ENCODE peak calls at places on chromosome X, in ten cellular contexts. V, H, T, L, D, Z, G, B, W and K are unnamed samples.
A peak's percentile ranks its signal among the peaks of the same experiment; 100 is the strongest.

GRCh38 chrX:65667157-65667502 is 324 bp upstream of the MSN start:
- DNase-seq in D (no peak), W (no peak), B (no peak), V (no peak), Z (no peak), G (no peak), T (no peak), L (no peak), H (no peak), K (no peak)

GRCh38 chrX:10054396-10054795 is 87.2 kb downstream of the CLDN34 start:
- DNase-seq in W (peak; percentile 75), B (no peak), L (peak; percentile 63), G (no peak), H (no peak), D (no peak), Z (no peak), V (no peak), T (no peak), K (no peak)

GRCh38 chrX:133921764-133922389 is 63.5 kb downstream of the GPC3 start:
- DNase-seq in T (no peak), H (peak; percentile 68), G (no peak), L (no peak), V (no peak), W (peak; percentile 72), B (peak; percentile 67), Z (peak; percentile 1), D (no peak), K (no peak)

GRCh38 chrX:6163761-6164160 is 64.9 kb downstream of the NLGN4X start:
- DNase-seq in D (no peak), G (no peak), Z (no peak), L (no peak), W (no peak), V (no peak), B (no peak), H (no peak), T (no peak), K (no peak)

GRCh38 chrX:14356401-14356800 is 172.9 kb upstream of the GLRA2 start:
- DNase-seq in Z (no peak), V (no peak), B (no peak), W (no peak), D (no peak), H (no peak), L (no peak), T (no peak), G (no peak), K (no peak)

GRCh38 chrX:93660575-93660974 is 12.8 kb downstream of the NAP1L3 start:
- DNase-seq in H (no peak), Z (no peak), B (no peak), L (no peak), T (no peak), D (no peak), W (no peak), G (no peak), V (no peak), K (no peak)

GRCh38 chrX:56233682-56234081 is 1.5 kb downstream of the KLF8 start:
- DNase-seq in D (no peak), L (peak; percentile 63), B (peak; percentile 45), G (no peak), Z (no peak), T (no peak), V (peak; percentile 5), H (peak; percentile 56), W (no peak), K (peak; percentile 84)

GRCh38 chrX:134172588-134173259 is 64.3 kb upstream of the CCDC160 start:
- DNase-seq in L (no peak), Z (peak; percentile 10), W (peak; percentile 27), D (peak; percentile 84), B (peak; percentile 15), T (no peak), V (peak; percentile 89), H (no peak), G (no peak), K (no peak)

GRCh38 chrX:150258463-150259430 is 104.4 kb upstream of the MAMLD1 start:
- DNase-seq in L (no peak), T (no peak), V (no peak), Z (peak; percentile 32), G (peak; percentile 34), D (no peak), B (no peak), H (no peak), W (no peak), K (no peak)

GRCh38 chrX:130728208-130728607 is 174.8 kb downstream of the ENOX2 start:
- DNase-seq in Z (no peak), B (no peak), L (no peak), G (no peak), V (no peak), W (no peak), D (no peak), T (no peak), H (no peak), K (no peak)

GRCh38 chrX:129361566-129361965 is 161.7 kb downstream of the SMARCA1 start:
- DNase-seq in W (no peak), D (no peak), L (no peak), T (no peak), G (no peak), B (no peak), H (no peak), Z (no peak), V (no peak), K (no peak)

GRCh38 chrX:118437283-118437682 is 58.3 kb upstream of the DOCK11 start:
- DNase-seq in G (no peak), V (no peak), T (no peak), L (no peak), D (no peak), H (no peak), W (no peak), Z (no peak), B (no peak), K (no peak)

GRCh38 chrX:104108955-104109354 is 3.4 kb upstream of the ZCCHC18 start:
- DNase-seq in Z (no peak), G (no peak), W (no peak), D (no peak), T (no peak), L (no peak), V (no peak), B (no peak), H (no peak), K (no peak)

DNA sequence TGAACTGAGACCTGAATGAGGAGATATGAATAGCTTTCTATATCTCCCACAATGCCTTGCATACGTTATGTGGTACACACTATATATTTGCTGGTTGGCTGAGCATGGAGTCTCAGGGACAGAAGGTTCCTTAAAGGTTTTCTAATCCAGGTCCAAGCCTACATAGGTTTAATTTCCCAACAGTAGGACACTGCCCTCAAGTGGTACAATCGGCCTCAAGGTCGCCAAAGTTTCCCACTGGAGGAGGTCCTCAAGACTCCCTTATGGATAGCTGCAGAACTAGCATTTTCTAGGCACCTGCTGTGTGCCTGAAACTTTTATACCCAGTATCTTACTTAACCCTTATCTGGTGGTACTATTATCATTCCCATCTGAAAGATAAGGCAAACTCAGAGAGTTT is 21.0 kb upstream of the EFNB1 start:
- DNase-seq in D (no peak), B (no peak), W (no peak), H (no peak), L (no peak), T (no peak), G (no peak), Z (peak; percentile 35), V (no peak), K (no peak)
- TF ChIP-seq CTCF in D (peak; percentile 35), B (peak; percentile 6), W (no peak), H (peak; percentile 37), L (no peak), T (no peak), G (peak; percentile 43), Z (peak; percentile 10), V (no peak), K (no peak)

DNA sequence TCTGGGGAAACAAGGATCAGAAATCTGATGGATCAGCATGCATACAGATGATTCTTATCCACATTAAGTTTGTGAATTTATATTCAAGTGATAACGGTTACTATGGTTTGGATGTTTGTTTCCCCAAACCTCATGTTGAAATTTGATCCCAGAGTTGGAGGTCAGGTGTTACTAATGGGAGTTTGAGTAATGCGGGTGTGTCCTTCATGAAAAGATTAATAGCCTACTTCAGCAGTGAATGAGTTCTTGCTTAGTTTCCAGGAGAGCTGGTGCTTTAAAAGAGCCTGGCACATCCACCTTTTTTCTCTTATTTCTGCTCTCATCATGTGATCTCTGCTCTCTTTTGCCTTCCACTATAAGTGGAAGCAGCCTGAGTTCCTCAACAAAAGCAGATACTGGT is 712.4 kb downstream of the IL1RAPL1 start:
- DNase-seq in G (no peak), T (no peak), D (no peak), V (no peak), W (no peak), H (no peak), B (no peak), Z (no peak), L (no peak), K (no peak)
- H3K4me3 ChIP-seq in G (no peak overlapping the region), T (no peak overlapping the region), D (no peak overlapping the region), V (no peak overlapping the region), W (no peak overlapping the region), H (no peak overlapping the region), B (no peak overlapping the region), Z (no peak overlapping the region), L (no peak overlapping the region), K (no peak overlapping the region)

GRCh38 chrX:13293700-13294099 is 26.2 kb downstream of the ATXN3L start:
- DNase-seq in L (no peak), Z (peak; percentile 41), B (no peak), W (no peak), H (no peak), T (no peak), D (no peak), G (no peak), V (no peak), K (no peak)
- TF ChIP-seq POLR2AphosphoS5 in L (no peak), Z (no peak), B (no peak), W (no peak), H (no peak), T (no peak), D (no peak), G (no peak), V (no peak), K (no peak)

GRCh38 chrX:47723689-47724088 is 64.7 kb upstream of the UXT start:
- DNase-seq in L (no peak), D (peak; percentile 48), V (no peak), G (no peak), W (no peak), B (no peak), H (peak; percentile 53), T (no peak), Z (no peak), K (no peak)
- TF ChIP-seq CTCF in L (no peak), D (no peak), V (no peak), G (no peak), W (no peak), B (no peak), H (peak; percentile 63), T (no peak), Z (no peak), K (no peak)

DNA sequence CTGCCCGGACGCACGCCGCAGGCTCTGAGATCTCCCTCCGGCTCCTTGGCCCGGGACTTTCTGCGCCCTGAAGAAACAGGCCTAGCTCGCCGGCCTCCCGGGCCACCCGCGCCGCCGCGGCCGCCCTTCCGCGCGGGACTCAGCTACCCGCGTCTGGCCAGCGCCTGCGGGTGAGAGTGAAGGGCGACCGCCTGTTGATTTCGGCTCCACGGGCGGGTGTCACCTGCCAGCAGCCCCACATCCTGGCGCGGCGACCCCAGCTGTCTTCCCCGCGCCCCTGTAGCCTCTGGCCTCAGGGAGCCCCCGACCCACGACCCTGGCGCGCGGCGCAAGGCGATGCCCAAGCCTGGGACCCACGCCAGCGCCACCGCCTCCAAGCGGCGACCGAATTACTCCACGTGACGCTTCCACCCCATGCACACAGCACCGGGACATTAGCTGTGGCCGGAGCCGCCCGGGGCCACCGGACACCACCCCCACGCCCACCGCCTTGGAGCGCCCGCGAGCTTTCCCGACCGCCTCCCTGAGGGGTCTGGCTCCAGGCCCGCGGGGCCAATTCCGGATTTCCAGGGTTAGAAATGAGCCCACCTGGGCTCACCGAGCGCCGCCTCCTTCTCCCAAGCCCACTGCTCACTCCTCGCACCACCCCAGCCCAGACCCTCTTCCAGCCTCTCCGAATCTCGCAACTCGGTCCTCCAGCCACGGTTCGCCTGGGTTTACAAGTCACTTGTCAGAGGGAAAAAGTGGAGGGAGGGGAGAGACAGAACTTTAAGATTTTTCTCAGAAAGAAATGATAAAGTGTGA is 10.2 kb downstream of the ARX start:
- DNase-seq in D (no peak), G (no peak), Z (no peak), H (no peak), W (no peak), V (peak; percentile 60), T (no peak), L (no peak), B (no peak), K (no peak)
- H3K4me3 ChIP-seq in D (no peak overlapping the region), G (peak overlapping the region; percentile 25), Z (no peak overlapping the region), H (peak overlapping the region; percentile 51), W (peak overlapping the region; percentile 47), V (no peak overlapping the region), T (peak overlapping the region; percentile 25), L (peak overlapping the region; percentile 5), B (peak overlapping the region; percentile 36), K (peak overlapping the region; percentile 32)